ENCODE peak calls at places on chromosomes 3 and 15, in eight cellular contexts. W is ovary, O is transverse colon, P is body of pancreas, Y is sigmoid colon, J is uterus, S is NB4, K is stomach. G is an unnamed sample.
A peak's percentile ranks its signal among the peaks of the same experiment; 100 is the strongest.

GRCh38 chr3:84600703-84601225 is 358.0 kb upstream of the CADM2 start:
- DNase-seq in J (no peak), K (no peak), O (no peak), Y (no peak), W (no peak), S (no peak), P (no peak), G (no peak)

GRCh38 chr3:114660124-114660523 is 366.3 kb downstream of the TIGIT start:
- DNase-seq in P (no peak), O (no peak), W (peak; percentile 19), K (peak; percentile 27), J (no peak), Y (no peak), S (no peak), G (no peak)

GRCh38 chr3:126714921-126715320 is 10.9 kb downstream of the CHCHD6 start:
- DNase-seq in P (no peak), W (no peak), S (peak; percentile 49), Y (no peak), O (no peak), J (no peak), K (no peak), G (no peak)

GRCh38 chr15:101652783-101653430 is 726 bp upstream of the TM2D3 start:
- DNase-seq in S (no peak), J (peak; percentile 21), W (no peak), Y (peak; percentile 72), P (no peak), K (no peak), O (no peak), G (peak; percentile 59)

GRCh38 chr3:128619146-128619890 is 31.3 kb downstream of the RPN1 start:
- DNase-seq in S (peak; percentile 88), K (no peak), P (no peak), O (no peak), J (no peak), W (no peak), Y (no peak), G (no peak)

GRCh38 chr3:63193647-63194046 is 84.5 kb upstream of the SYNPR start:
- DNase-seq in Y (no peak), S (peak; percentile 27), O (no peak), J (no peak), P (no peak), K (no peak), W (no peak), G (no peak)

GRCh38 chr3:56725175-56725574 is 42.1 kb upstream of the TASOR start:
- DNase-seq in P (peak; percentile 16), J (no peak), K (no peak), W (no peak), Y (no peak), O (peak; percentile 43), S (no peak), G (no peak)

GRCh38 chr3:149020196-149020838 is 29.0 kb downstream of the GYG1 start:
- DNase-seq in O (no peak), K (no peak), W (no peak), S (no peak), Y (no peak), J (no peak), P (no peak), G (no peak)

GRCh38 chr3:65168547-65168946 is 480.7 kb upstream of the ADAMTS9 start:
- DNase-seq in Y (no peak), J (no peak), W (no peak), P (no peak), K (no peak), S (no peak), O (no peak), G (no peak)

GRCh38 chr15:90266061-90266431 is 574 bp downstream of the NGRN start:
- DNase-seq in S (peak; percentile 57), P (peak; percentile 10), W (peak; percentile 28), O (peak; percentile 40), K (peak; percentile 28), J (peak; percentile 32), Y (peak; percentile 73), G (no peak)

GRCh38 chr3:126911162-126912026 is 71.5 kb upstream of the PLXNA1 start:
- DNase-seq in W (no peak), Y (no peak), O (peak; percentile 60), P (peak; percentile 68), S (peak; percentile 95), J (no peak), K (peak; percentile 37), G (no peak)

GRCh38 chr3:7504886-7505775 is 644.2 kb downstream of the GRM7 start:
- DNase-seq in J (no peak), K (no peak), W (no peak), S (no peak), P (peak; percentile 50), O (no peak), Y (no peak), G (no peak)

GRCh38 chr3:49124991-49125670 is 4.5 kb upstream of the USP19 start:
- DNase-seq in P (no peak), Y (no peak), J (no peak), K (no peak), O (no peak), W (no peak), S (peak; percentile 26), G (no peak)

GRCh38 chr3:145259166-145259565 is 901.8 kb downstream of the PLOD2 start:
- DNase-seq in Y (no peak), K (no peak), J (no peak), P (no peak), S (no peak), W (no peak), O (no peak), G (no peak)

GRCh38 chr3:32401541-32402052 is 9.9 kb downstream of the CMTM7 start:
- DNase-seq in S (peak; percentile 87), J (peak; percentile 73), Y (peak; percentile 87), O (peak; percentile 74), P (peak; percentile 77), W (peak; percentile 63), K (peak; percentile 74), G (peak; percentile 81)
- TF ChIP-seq POLR2A in S (no peak), J (no peak), Y (no peak), O (peak; percentile 51), P (peak; percentile 65), W (no peak), K (no peak), G (peak; percentile 53)

GRCh38 chr3:4678320-4678719 is 185.2 kb downstream of the ITPR1 start:
- DNase-seq in S (no peak), K (no peak), J (no peak), W (no peak), P (no peak), Y (no peak), O (no peak), G (no peak)

GRCh38 chr3:4670352-4670751 is 177.2 kb downstream of the ITPR1 start:
- DNase-seq in P (no peak), S (peak; percentile 29), O (no peak), K (no peak), W (no peak), J (no peak), Y (no peak), G (no peak)

GRCh38 chr3:4675704-4676103 is 182.6 kb downstream of the ITPR1 start:
- DNase-seq in Y (no peak), K (no peak), W (no peak), P (no peak), J (no peak), S (no peak), O (no peak), G (no peak)

GRCh38 chr3:4672727-4673126 is 179.6 kb downstream of the ITPR1 start:
- DNase-seq in S (no peak), P (no peak), W (no peak), O (no peak), K (no peak), J (no peak), Y (no peak), G (no peak)

GRCh38 chr3:4674216-4674615 is 181.1 kb downstream of the ITPR1 start:
- DNase-seq in P (no peak), J (no peak), O (no peak), W (no peak), Y (no peak), S (no peak), K (no peak), G (no peak)
- TF ChIP-seq CTCF in P (no peak), J (no peak), O (no peak), W (no peak), Y (no peak), S (no peak), K (no peak), G (no peak)

GRCh38 chr3:129893616-129894070 is at the start of gene TMCC1:
- DNase-seq in W (peak; percentile 81), K (peak; percentile 93), J (peak; percentile 83), P (peak; percentile 95), O (peak; percentile 92), S (peak; percentile 88), Y (peak; percentile 87), G (peak; percentile 94)
- TF ChIP-seq POLR2A in W (no peak), K (no peak), J (peak; percentile 20), P (peak; percentile 55), O (no peak), S (peak; percentile 87), Y (no peak), G (no peak)

DNA sequence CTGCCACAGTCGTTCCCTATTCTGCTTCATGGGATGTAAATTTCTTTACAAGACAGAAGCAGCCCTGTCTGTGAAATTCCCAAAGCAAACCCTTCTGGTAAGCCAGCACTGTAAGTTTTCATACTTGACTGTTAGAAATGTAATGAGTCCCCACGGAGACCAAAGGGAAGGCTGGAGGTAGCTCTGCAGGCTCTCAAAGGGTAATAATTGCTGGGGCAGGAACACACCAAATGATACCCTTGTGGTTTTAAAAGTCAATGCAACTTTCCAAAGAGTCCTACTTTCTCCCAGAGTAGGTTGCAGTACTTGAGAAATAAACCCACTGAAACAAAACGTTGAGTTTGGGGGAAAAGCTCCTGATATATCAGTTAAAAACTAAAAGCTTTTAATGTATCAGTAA is 129.8 kb upstream of the HES1 start:
- DNase-seq in S (no peak), W (no peak), Y (no peak), P (no peak), J (no peak), O (no peak), K (no peak), G (no peak)
- TF ChIP-seq CTCF in S (no peak), W (no peak), Y (no peak), P (no peak), J (no peak), O (no peak), K (no peak), G (no peak)

DNA sequence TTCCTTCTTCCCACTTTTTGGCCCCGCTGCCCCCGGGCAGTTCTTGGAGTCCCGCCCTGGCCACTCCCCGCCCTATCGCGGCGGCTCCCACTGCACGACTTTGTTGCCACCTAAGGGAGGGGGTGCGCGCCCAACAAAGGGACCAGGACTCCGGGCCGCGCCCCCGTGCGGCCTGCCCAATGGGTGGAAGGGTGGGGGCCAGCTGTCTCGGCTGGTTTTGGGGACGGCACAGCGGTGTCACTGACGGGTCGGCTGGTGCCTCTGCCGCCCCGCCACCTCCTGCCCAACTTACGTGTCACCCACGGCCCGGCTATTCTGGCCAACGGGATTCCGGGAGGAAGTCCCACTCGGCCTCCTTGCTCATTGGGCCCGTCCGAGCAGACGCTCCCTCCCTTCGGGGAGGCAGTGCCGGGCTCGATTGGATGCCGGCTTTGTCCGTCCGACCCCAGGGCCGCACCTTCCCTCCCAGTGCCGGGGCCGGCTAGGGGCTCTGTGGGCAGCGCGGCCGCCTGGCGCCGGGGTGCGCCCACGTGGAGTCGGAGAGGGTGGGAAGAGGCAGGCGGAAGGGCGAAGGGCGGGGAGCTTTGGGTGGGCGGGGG is at the start of gene GOLIM4:
- DNase-seq in K (peak; percentile 94), P (peak; percentile 97), S (peak; percentile 98), W (peak; percentile 91), Y (peak; percentile 97), O (peak; percentile 96), J (peak; percentile 93), G (peak; percentile 99)
- TF ChIP-seq POLR2A in K (peak; percentile 69), P (peak; percentile 85), S (no peak), W (peak; percentile 56), Y (peak; percentile 81), O (peak; percentile 81), J (peak; percentile 40), G (peak; percentile 86)